ENCODE peak calls at places on chromosomes 1 and 21, in six cellular contexts. W is lower lobe of right lung, C is type B pancreatic cell, O is right atrium auricular region, F is sigmoid colon, I is ovary. Y is an unnamed sample.

GRCh38 chr1:10628685-10629084 is 153.9 kb downstream of the PEX14 start:
- DNase-seq in W (peak; percentile 47), C (no peak), O (no peak), F (peak; percentile 88), I (peak; percentile 89), Y (no peak)

GRCh38 chr1:26218906-26219494 is 15.0 kb upstream of the CEP85 start:
- DNase-seq in W (no peak), C (no peak), O (no peak), F (peak; percentile 28), I (no peak), Y (no peak)

GRCh38 chr1:232952514-232953175 is 2.2 kb downstream of the NTPCR start:
- DNase-seq in W (no peak), C (no peak), O (no peak), F (no peak), I (no peak), Y (no peak)

GRCh38 chr1:183548136-183548535 is 42.1 kb downstream of the NCF2 start:
- DNase-seq in W (no peak), C (no peak), O (no peak), F (no peak), I (no peak), Y (no peak)

GRCh38 chr1:147236959-147237791 is 5.3 kb upstream of the CHD1L start:
- DNase-seq in W (no peak), C (no peak), O (no peak), F (no peak), I (no peak), Y (no peak)

GRCh38 chr1:111908222-111908621 is 81.2 kb downstream of the KCND3 start:
- DNase-seq in W (no peak), C (no peak), O (no peak), F (no peak), I (no peak), Y (no peak)

GRCh38 chr1:202038688-202039346 is 28.4 kb downstream of the ELF3 start:
- DNase-seq in W (no peak), C (no peak), O (no peak), F (no peak), I (no peak), Y (no peak)

GRCh38 chr21:41871302-41872030 is 7.7 kb downstream of the PRDM15 start:
- DNase-seq in W (no peak), C (no peak), O (no peak), F (no peak), I (no peak), Y (no peak)

GRCh38 chr1:161987303-161987702 is 36.4 kb downstream of the OLFML2B start:
- DNase-seq in W (no peak), C (no peak), O (no peak), F (no peak), I (no peak), Y (no peak)

GRCh38 chr1:237525102-237525501 is 365.6 kb downstream of the ZP4 start:
- DNase-seq in W (no peak), C (no peak), O (no peak), F (no peak), I (no peak), Y (no peak)

DNA sequence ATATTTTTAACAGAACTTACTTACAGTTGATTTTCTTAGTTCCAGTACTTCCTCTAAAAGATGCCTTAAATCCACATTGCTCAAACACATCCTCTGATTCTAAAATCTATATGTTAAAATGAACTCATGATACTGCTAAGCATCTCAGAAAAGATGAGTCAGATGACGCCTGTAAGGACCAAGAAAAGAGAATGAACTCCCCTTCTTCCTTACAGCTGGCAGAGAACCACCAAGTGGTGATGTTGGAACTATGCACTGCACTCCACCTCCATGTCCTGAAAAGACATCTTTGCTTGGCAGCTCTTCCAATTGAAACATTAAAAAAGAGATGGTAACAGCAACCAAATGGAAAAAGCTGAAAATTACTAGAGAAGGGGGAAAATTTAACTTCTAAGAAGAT is 648.8 kb downstream of the PTPRC start:
- DNase-seq in W (no peak), C (no peak), O (no peak), F (no peak), I (no peak), Y (no peak)
- TF ChIP-seq CTCF in W (no peak), C (peak; percentile 22), O (no peak), F (no peak), I (no peak), Y (peak; percentile 15)

DNA sequence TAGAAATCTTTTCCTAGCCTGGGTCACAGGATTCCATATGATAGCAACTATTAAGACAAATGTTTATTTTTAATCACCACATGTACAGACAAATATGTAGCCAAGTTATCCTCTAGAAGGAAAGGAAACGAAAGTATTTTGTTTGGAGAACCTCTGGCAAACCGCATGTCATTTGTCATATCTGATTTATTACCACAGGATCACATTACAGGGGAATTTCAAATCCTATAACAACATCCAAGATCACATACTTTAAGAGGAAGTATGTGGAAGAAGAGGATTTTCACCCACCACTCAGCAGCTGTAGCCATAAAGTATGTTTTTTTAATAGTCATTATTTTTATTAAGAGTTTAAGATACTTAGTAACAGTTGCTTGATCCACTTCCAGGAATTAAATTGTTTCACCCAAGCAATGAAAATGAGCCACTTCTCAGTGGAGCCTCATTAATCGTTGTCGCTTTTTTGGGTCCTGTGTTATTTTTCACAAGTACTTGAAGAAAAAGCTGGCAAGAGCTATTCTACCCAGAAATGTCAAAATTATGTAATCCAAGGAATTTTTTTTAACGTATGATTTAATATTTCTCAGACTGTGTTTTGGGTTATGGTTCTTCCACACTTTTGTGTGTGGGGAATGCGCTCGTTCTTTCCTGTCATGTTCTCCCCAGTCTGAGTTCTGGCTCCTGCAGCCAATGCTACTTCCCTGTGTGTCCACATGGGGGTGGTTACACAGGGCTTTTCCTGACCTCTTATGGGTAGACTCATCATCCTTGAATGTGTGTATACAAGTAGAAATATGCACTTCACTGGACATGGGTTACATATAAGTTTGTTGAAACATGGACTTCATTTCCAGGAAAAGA is 6.9 kb downstream of the SERTAD4 start:
- DNase-seq in W (no peak), C (no peak), O (peak; percentile 78), F (peak; percentile 79), I (no peak), Y (no peak)
- TF ChIP-seq CTCF in W (peak; percentile 54), C (peak; percentile 70), O (peak; percentile 52), F (no peak), I (no peak), Y (peak; percentile 67)

GRCh38 chr1:60065199-60065598 is 8.4 kb downstream of the C1orf87 start:
- DNase-seq in W (no peak), C (no peak), O (no peak), F (no peak), I (no peak), Y (no peak)
- TF ChIP-seq CTCF in W (no peak), C (no peak), O (no peak), F (no peak), I (no peak), Y (no peak)

DNA sequence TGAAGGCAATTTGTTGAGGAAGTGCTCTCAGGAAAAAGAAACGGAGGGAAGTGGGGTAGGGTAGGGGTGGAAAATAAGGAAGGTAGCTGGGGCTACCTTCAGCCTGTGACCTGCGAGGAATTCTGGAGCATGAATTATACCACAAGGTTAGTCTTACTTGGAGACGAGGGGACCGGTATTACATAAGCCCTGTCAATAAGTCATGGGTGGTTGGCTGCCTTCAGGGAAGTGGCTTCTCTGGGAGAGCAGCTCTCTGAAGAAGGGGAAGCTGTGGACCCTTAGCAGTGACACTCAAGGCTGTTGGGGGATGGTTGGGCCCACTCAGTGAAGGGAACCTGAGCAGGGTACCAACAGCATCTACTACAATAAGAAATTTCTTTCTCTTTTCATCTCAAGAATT is 111.3 kb downstream of the TNFSF18 start:
- DNase-seq in W (no peak), C (no peak), O (no peak), F (no peak), I (no peak), Y (no peak)
- TF ChIP-seq CTCF in W (no peak), C (no peak), O (no peak), F (no peak), I (no peak), Y (no peak)

DNA sequence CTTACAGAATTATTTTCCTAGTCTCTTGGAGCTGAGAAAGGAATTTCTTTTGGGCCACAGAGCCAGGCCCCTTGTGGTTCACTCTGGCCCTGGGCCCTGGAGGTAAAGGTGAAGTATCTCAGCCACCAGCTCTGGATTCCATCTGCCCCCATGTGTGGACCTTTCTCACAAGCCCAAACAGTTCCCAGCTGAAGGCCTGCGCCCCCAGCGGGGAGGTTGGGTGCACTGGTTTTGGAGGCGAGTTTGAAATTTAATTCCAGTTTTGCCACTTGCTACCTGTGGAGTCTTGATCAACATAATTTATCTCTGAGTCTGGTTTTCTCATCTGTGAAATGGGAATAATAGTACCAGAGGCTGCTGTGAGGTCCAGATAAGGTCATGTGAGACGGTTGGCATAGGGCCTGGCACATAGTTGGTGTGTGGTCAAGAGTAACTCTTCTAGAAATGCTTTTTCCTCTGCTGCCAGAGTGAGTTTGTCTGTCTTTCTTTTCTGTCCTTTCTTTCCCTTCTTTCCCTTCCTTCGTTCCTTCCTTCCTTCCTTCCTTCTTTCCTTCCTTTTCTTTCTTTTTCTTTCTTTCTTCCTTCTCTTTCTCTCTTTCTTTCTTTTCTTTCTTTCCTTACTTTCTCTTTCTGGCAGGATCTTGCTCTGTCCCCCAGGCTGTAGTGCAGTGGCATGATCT is 6.1 kb downstream of the AGTRAP start:
- DNase-seq in W (no peak), C (no peak), O (no peak), F (no peak), I (no peak), Y (no peak)
- TF ChIP-seq CTCF in W (no peak), C (no peak), O (no peak), F (no peak), I (no peak), Y (no peak)

GRCh38 chr1:90964444-90965035 is 57.3 kb downstream of the ZNF644 start:
- DNase-seq in W (no peak), C (no peak), O (no peak), F (no peak), I (no peak), Y (no peak)
- TF ChIP-seq CTCF in W (peak; percentile 35), C (peak; percentile 70), O (peak; percentile 61), F (no peak), I (no peak), Y (peak; percentile 65)

GRCh38 chr1:200290010-200290685 is 119.7 kb downstream of the ZNF281 start:
- DNase-seq in W (no peak), C (no peak), O (no peak), F (no peak), I (no peak), Y (no peak)
- TF ChIP-seq CTCF in W (no peak), C (peak; percentile 44), O (no peak), F (no peak), I (no peak), Y (no peak)

DNA sequence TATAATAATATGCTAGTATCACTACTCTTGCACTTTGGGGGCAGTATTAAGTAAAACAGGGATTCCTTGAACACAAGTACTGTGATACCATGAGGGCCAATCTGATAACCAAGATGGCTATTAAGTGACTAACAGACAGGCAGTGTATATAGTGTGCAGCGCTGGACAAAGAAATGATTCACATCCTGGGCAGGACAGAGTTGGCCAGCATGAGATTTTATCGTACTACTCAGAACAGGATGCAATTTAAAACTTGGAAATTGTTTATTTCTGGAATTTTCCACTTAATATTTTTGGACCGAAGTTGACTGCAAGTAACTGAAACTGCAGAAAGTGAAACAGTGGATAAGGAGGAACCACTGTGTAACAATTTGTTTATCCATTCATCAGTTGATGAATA is 74.6 kb downstream of the DNTTIP2 start:
- DNase-seq in W (no peak), C (no peak), O (no peak), F (no peak), I (no peak), Y (peak; percentile 6)
- TF ChIP-seq CTCF in W (no peak), C (no peak), O (no peak), F (no peak), I (no peak), Y (no peak)

GRCh38 chr1:8718878-8719361 is 98.5 kb downstream of the RERE start:
- DNase-seq in W (no peak), C (no peak), O (no peak), F (no peak), I (no peak), Y (no peak)
- TF ChIP-seq CTCF in W (no peak), C (peak; percentile 33), O (peak; percentile 50), F (no peak), I (no peak), Y (peak; percentile 41)